ENCODE peak calls at places on chromosomes 6 and 20, in eight cellular contexts. One of them, this sample, is unnamed.

GRCh38 chr6:154996841-154997311 is 1.8 kb downstream of the TIAM2 start:
- DNase-seq in SK-N-SH: no peak
- DNase-seq in HCT116: no peak
- DNase-seq in H1: no peak
- DNase-seq in endothelial cell of umbilical vein: no peak
- DNase-seq in A549: no peak
- DNase-seq in WTC11: no peak
- DNase-seq in K562: no peak
- DNase-seq in this sample: no peak

GRCh38 chr6:141675957-141676356 is 456.8 kb upstream of the GJE1 start:
- DNase-seq in SK-N-SH: no peak
- DNase-seq in endothelial cell of umbilical vein: peak
- DNase-seq in WTC11: no peak
- DNase-seq in HCT116: peak
- DNase-seq in K562: no peak
- DNase-seq in H1: no peak
- DNase-seq in A549: peak
- DNase-seq in this sample: peak

GRCh38 chr6:160996316-160996715 is 4.7 kb downstream of the MAP3K4 start:
- DNase-seq in H1: no peak
- DNase-seq in K562: no peak
- DNase-seq in HCT116: no peak
- DNase-seq in SK-N-SH: no peak
- DNase-seq in endothelial cell of umbilical vein: peak
- DNase-seq in WTC11: no peak
- DNase-seq in A549: no peak
- DNase-seq in this sample: no peak

GRCh38 chr6:112683926-112684325 is 336.8 kb downstream of the RFPL4B start:
- DNase-seq in K562: no peak
- DNase-seq in H1: no peak
- DNase-seq in endothelial cell of umbilical vein: no peak
- DNase-seq in HCT116: no peak
- DNase-seq in SK-N-SH: no peak
- DNase-seq in A549: peak
- DNase-seq in WTC11: no peak
- DNase-seq in this sample: no peak

GRCh38 chr20:34567885-34568865 is 9.7 kb downstream of the MAP1LC3A start:
- DNase-seq in HCT116: no peak
- DNase-seq in H1: no peak
- DNase-seq in A549: no peak
- DNase-seq in SK-N-SH: no peak
- DNase-seq in WTC11: no peak
- DNase-seq in K562: no peak
- DNase-seq in endothelial cell of umbilical vein: no peak
- DNase-seq in this sample: no peak

GRCh38 chr6:540490-540889 is 116.4 kb downstream of the HUS1B start:
- DNase-seq in H1: no peak
- DNase-seq in A549: no peak
- DNase-seq in K562: no peak
- DNase-seq in HCT116: no peak
- DNase-seq in endothelial cell of umbilical vein: no peak
- DNase-seq in WTC11: no peak
- DNase-seq in SK-N-SH: no peak
- DNase-seq in this sample: no peak

GRCh38 chr6:11810039-11810541 is 31.5 kb upstream of the ADTRP start:
- DNase-seq in K562: peak
- DNase-seq in WTC11: no peak
- DNase-seq in A549: peak
- DNase-seq in HCT116: no peak
- DNase-seq in H1: no peak
- DNase-seq in SK-N-SH: no peak
- DNase-seq in endothelial cell of umbilical vein: peak
- DNase-seq in this sample: no peak

GRCh38 chr6:17347012-17347411 is 46.4 kb upstream of the CAP2 start:
- DNase-seq in H1: no peak
- DNase-seq in endothelial cell of umbilical vein: no peak
- DNase-seq in WTC11: no peak
- DNase-seq in K562: no peak
- DNase-seq in HCT116: no peak
- DNase-seq in SK-N-SH: no peak
- DNase-seq in A549: no peak
- DNase-seq in this sample: no peak

GRCh38 chr6:35485402-35485877 is 11.4 kb downstream of the TEAD3 start:
- DNase-seq in WTC11: peak
- DNase-seq in K562: peak
- DNase-seq in HCT116: no peak
- DNase-seq in H1: peak
- DNase-seq in SK-N-SH: no peak
- DNase-seq in A549: no peak
- DNase-seq in endothelial cell of umbilical vein: no peak
- DNase-seq in this sample: no peak

GRCh38 chr20:53344891-53345290 is 248.7 kb downstream of the ZNF217 start:
- DNase-seq in H1: no peak
- DNase-seq in A549: no peak
- DNase-seq in HCT116: no peak
- DNase-seq in WTC11: no peak
- DNase-seq in SK-N-SH: no peak
- DNase-seq in K562: no peak
- DNase-seq in endothelial cell of umbilical vein: no peak
- DNase-seq in this sample: no peak

GRCh38 chr6:79584332-79584731 is 46.8 kb upstream of the SH3BGRL2 start:
- DNase-seq in H1: no peak
- DNase-seq in SK-N-SH: no peak
- DNase-seq in K562: no peak
- DNase-seq in endothelial cell of umbilical vein: no peak
- DNase-seq in WTC11: no peak
- DNase-seq in A549: no peak
- DNase-seq in HCT116: no peak
- DNase-seq in this sample: no peak

GRCh38 chr20:38805958-38806854 is 709 bp downstream of the PPP1R16B start:
- DNase-seq in WTC11: peak
- DNase-seq in A549: no peak
- DNase-seq in endothelial cell of umbilical vein: peak
- DNase-seq in SK-N-SH: peak
- DNase-seq in H1: peak
- DNase-seq in HCT116: no peak
- DNase-seq in K562: peak
- DNase-seq in this sample: peak

GRCh38 chr20:5265339-5265985 is 51.3 kb downstream of the PROKR2 start:
- DNase-seq in SK-N-SH: no peak
- DNase-seq in endothelial cell of umbilical vein: no peak
- DNase-seq in A549: no peak
- DNase-seq in H1: no peak
- DNase-seq in HCT116: no peak
- DNase-seq in K562: no peak
- DNase-seq in WTC11: no peak
- DNase-seq in this sample: no peak

GRCh38 chr20:57470666-57471495 is 54.1 kb downstream of the CTCFL start:
- DNase-seq in SK-N-SH: no peak
- DNase-seq in A549: no peak
- DNase-seq in HCT116: no peak
- DNase-seq in H1: no peak
- DNase-seq in endothelial cell of umbilical vein: no peak
- DNase-seq in WTC11: no peak
- DNase-seq in K562: no peak
- DNase-seq in this sample: no peak

GRCh38 chr6:3843379-3844096 is 5.6 kb upstream of the FAM50B start:
- DNase-seq in endothelial cell of umbilical vein: no peak
- DNase-seq in H1: no peak
- DNase-seq in K562: no peak
- DNase-seq in A549: no peak
- DNase-seq in SK-N-SH: no peak
- DNase-seq in HCT116: no peak
- DNase-seq in WTC11: no peak
- DNase-seq in this sample: peak

GRCh38 chr6:49540614-49541013 is 9.9 kb upstream of the C6orf141 start:
- DNase-seq in WTC11: no peak
- DNase-seq in A549: peak
- DNase-seq in HCT116: no peak
- DNase-seq in H1: no peak
- DNase-seq in SK-N-SH: no peak
- DNase-seq in endothelial cell of umbilical vein: no peak
- DNase-seq in K562: no peak
- DNase-seq in this sample: no peak

GRCh38 chr20:8421981-8422380 is 289.9 kb downstream of the PLCB1 start:
- DNase-seq in HCT116: no peak
- DNase-seq in SK-N-SH: no peak
- DNase-seq in K562: no peak
- DNase-seq in A549: no peak
- DNase-seq in H1: no peak
- DNase-seq in endothelial cell of umbilical vein: no peak
- DNase-seq in WTC11: no peak
- DNase-seq in this sample: no peak

GRCh38 chr20:11777861-11778570 is 139.7 kb upstream of the BTBD3 start:
- DNase-seq in endothelial cell of umbilical vein: peak
- DNase-seq in H1: no peak
- DNase-seq in HCT116: no peak
- DNase-seq in WTC11: no peak
- DNase-seq in SK-N-SH: peak
- DNase-seq in A549: no peak
- DNase-seq in K562: no peak
- DNase-seq in this sample: no peak

GRCh38 chr20:50475879-50476292 is 34.3 kb upstream of the PTPN1 start:
- DNase-seq in H1: no peak
- DNase-seq in A549: peak
- DNase-seq in WTC11: no peak
- DNase-seq in K562: peak
- DNase-seq in SK-N-SH: no peak
- DNase-seq in endothelial cell of umbilical vein: peak
- DNase-seq in HCT116: no peak
- DNase-seq in this sample: peak

GRCh38 chr6:77458421-77458820 is 4.9 kb downstream of the HTR1B start:
- DNase-seq in A549: no peak
- DNase-seq in endothelial cell of umbilical vein: peak
- DNase-seq in WTC11: no peak
- DNase-seq in HCT116: no peak
- DNase-seq in H1: no peak
- DNase-seq in K562: no peak
- DNase-seq in SK-N-SH: no peak
- DNase-seq in this sample: no peak

GRCh38 chr6:126050795-126051194 is 64.5 kb downstream of the TRMT11 start:
- DNase-seq in HCT116: no peak
- DNase-seq in endothelial cell of umbilical vein: no peak
- DNase-seq in A549: peak
- DNase-seq in H1: no peak
- DNase-seq in K562: no peak
- DNase-seq in WTC11: no peak
- DNase-seq in SK-N-SH: no peak
- DNase-seq in this sample: no peak

GRCh38 chr6:133456439-133456838 is 215.3 kb downstream of the EYA4 start:
- DNase-seq in K562: no peak
- DNase-seq in A549: no peak
- DNase-seq in H1: no peak
- DNase-seq in endothelial cell of umbilical vein: no peak
- DNase-seq in WTC11: no peak
- DNase-seq in SK-N-SH: no peak
- DNase-seq in HCT116: no peak
- DNase-seq in this sample: no peak

GRCh38 chr6:36052092-36052491 is 24.5 kb downstream of the MAPK14 start:
- DNase-seq in SK-N-SH: no peak
- DNase-seq in endothelial cell of umbilical vein: no peak
- DNase-seq in WTC11: no peak
- DNase-seq in A549: no peak
- DNase-seq in HCT116: no peak
- DNase-seq in H1: no peak
- DNase-seq in K562: no peak
- DNase-seq in this sample: no peak

GRCh38 chr6:111662794-111663231 is 57.1 kb upstream of the TRAF3IP2 start:
- DNase-seq in HCT116: no peak
- DNase-seq in WTC11: no peak
- DNase-seq in endothelial cell of umbilical vein: no peak
- DNase-seq in H1: no peak
- DNase-seq in A549: no peak
- DNase-seq in SK-N-SH: peak
- DNase-seq in K562: no peak
- DNase-seq in this sample: peak
- TF ChIP-seq MAX in HCT116: no peak
- TF ChIP-seq MAX in WTC11: no peak
- TF ChIP-seq MAX in endothelial cell of umbilical vein: no peak
- TF ChIP-seq MAX in H1: no peak
- TF ChIP-seq MAX in A549: no peak
- TF ChIP-seq MAX in SK-N-SH: no peak
- TF ChIP-seq MAX in K562: no peak
- TF ChIP-seq MAX in this sample: no peak

DNA sequence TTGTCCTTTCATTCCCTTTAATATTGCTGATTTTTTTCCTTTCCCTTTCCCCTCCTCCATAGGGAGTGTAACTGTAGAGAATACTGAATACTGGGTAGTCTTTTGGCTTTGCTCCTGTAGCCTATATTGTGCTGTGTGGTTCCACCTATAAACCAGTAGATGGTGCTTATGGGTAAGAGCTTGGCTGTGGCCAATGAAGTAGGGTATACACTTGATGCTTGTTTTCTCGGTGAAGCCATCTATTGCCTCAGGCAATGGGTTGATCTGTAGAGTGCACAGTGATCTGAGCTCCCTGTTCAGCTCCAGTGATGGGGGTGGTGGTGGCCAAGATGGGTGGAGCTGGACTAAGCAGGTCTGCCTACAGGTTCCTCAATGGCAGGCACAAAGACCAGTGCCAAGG is 203.3 kb upstream of the IMPG1 start:
- DNase-seq in SK-N-SH: peak
- DNase-seq in H1: no peak
- DNase-seq in K562: no peak
- DNase-seq in endothelial cell of umbilical vein: peak
- DNase-seq in HCT116: no peak
- DNase-seq in A549: no peak
- DNase-seq in WTC11: no peak
- DNase-seq in this sample: peak
- TF ChIP-seq MAX in SK-N-SH: no peak
- TF ChIP-seq MAX in H1: no peak
- TF ChIP-seq MAX in K562: no peak
- TF ChIP-seq MAX in endothelial cell of umbilical vein: no peak
- TF ChIP-seq MAX in HCT116: no peak
- TF ChIP-seq MAX in A549: no peak
- TF ChIP-seq MAX in WTC11: no peak
- TF ChIP-seq MAX in this sample: no peak

DNA sequence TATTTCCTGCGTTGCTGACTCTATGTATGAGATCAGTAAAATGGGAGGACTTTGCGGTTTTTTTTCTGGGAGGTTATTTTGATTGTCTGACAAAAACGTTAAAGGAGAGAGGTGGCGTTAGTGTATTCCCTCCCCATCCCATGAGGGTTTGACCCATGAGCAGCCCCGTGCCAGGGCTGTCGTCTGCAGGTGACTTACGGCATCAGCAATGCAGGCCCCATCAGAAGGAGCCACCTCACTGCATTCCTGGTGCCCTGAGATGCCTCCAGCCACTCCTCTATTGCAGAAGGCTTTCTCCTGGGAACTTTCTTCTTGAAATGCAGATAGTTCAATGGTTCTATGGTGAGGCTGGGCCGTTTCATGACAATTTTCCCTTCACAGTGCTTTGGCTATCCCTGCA is 149.3 kb downstream of the TTLL2 start:
- DNase-seq in WTC11: no peak
- DNase-seq in endothelial cell of umbilical vein: no peak
- DNase-seq in K562: no peak
- DNase-seq in H1: no peak
- DNase-seq in A549: no peak
- DNase-seq in HCT116: no peak
- DNase-seq in SK-N-SH: no peak
- DNase-seq in this sample: no peak
- TF ChIP-seq MAX in WTC11: no peak
- TF ChIP-seq MAX in endothelial cell of umbilical vein: no peak
- TF ChIP-seq MAX in K562: no peak
- TF ChIP-seq MAX in H1: no peak
- TF ChIP-seq MAX in A549: no peak
- TF ChIP-seq MAX in HCT116: no peak
- TF ChIP-seq MAX in SK-N-SH: no peak
- TF ChIP-seq MAX in this sample: no peak

GRCh38 chr20:25247100-25247665 is 702 bp upstream of the PYGB start:
- DNase-seq in HCT116: peak
- DNase-seq in SK-N-SH: peak
- DNase-seq in WTC11: peak
- DNase-seq in K562: peak
- DNase-seq in A549: peak
- DNase-seq in endothelial cell of umbilical vein: peak
- DNase-seq in H1: peak
- DNase-seq in this sample: peak
- TF ChIP-seq MAX in HCT116: no peak
- TF ChIP-seq MAX in SK-N-SH: peak
- TF ChIP-seq MAX in WTC11: no peak
- TF ChIP-seq MAX in K562: no peak
- TF ChIP-seq MAX in A549: peak
- TF ChIP-seq MAX in endothelial cell of umbilical vein: no peak
- TF ChIP-seq MAX in H1: peak
- TF ChIP-seq MAX in this sample: no peak

This sample was measured in NB4.